ENCODE peak calls at places on chromosomes 4 and X, in four cellular contexts. V is omental fat pad; A is GM19239; K is activated CD8-positive, alpha-beta memory T cell treated with anti-CD3 and anti-CD28 coated beads for 1 hour. Q is an unnamed sample.
A peak's percentile ranks its signal among the peaks of the same experiment; 100 is the strongest.

GRCh38 chrX:113962338-113962737 is 621.5 kb upstream of the HTR2C start:
- DNase-seq in V (no peak), A (no peak), K (no peak), Q (no peak)

GRCh38 chr4:51942833-51943215 is 77.3 kb downstream of the LRRC66 start:
- DNase-seq in V (no peak), A (no peak), K (no peak), Q (no peak)

GRCh38 chr4:156751486-156751885 is 220.1 kb downstream of the PDGFC start:
- DNase-seq in V (no peak), A (no peak), K (no peak), Q (no peak)

GRCh38 chrX:1462596-1463251 is 10.0 kb upstream of the ASMTL start:
- DNase-seq in V (no peak), A (no peak), K (peak; percentile 51), Q (no peak)

GRCh38 chr4:88244056-88244455 is 40.3 kb downstream of the PPM1K start:
- DNase-seq in V (no peak), A (no peak), K (no peak), Q (no peak)

GRCh38 chr4:98482847-98483806 is 175.3 kb downstream of the TSPAN5 start:
- DNase-seq in V (no peak), A (no peak), K (no peak), Q (peak; percentile 67)

GRCh38 chrX:19772306-19772705 is 115.1 kb downstream of the SH3KBP1 start:
- DNase-seq in V (no peak), A (no peak), K (no peak), Q (no peak)

GRCh38 chr4:83009529-83009928 is 1.1 kb downstream of the LIN54 start:
- DNase-seq in V (no peak), A (no peak), K (no peak), Q (no peak)

GRCh38 chr4:499563-499962 is 553 bp downstream of the PIGG start:
- DNase-seq in V (no peak), A (no peak), K (no peak), Q (no peak)

GRCh38 chr4:74174421-74174820 is 16.5 kb downstream of the MTHFD2L start:
- DNase-seq in V (no peak), A (no peak), K (no peak), Q (no peak)

GRCh38 chr4:30094866-30095265 is 625.3 kb upstream of the PCDH7 start:
- DNase-seq in V (no peak), A (no peak), K (no peak), Q (no peak)